ENCODE peak calls at places on chromosome 13, in seven cellular contexts. O is fibroblast of lung, W is neural progenitor cell, Y is psoas muscle, L is left ventricle myocardium inferior, M is BJ, V is thoracic aorta. N is an unnamed sample.

GRCh38 chr13:47005761-47006414 is 109.0 kb upstream of the HTR2A start:
- DNase-seq in O (peak; percentile 18), W (no peak), Y (no peak), L (no peak), M (no peak), V (no peak), N (no peak)

GRCh38 chr13:97999653-98000052 is 46.2 kb downstream of the IPO5 start:
- DNase-seq in O (no peak), W (no peak), Y (no peak), L (no peak), M (no peak), V (no peak), N (no peak)

GRCh38 chr13:106433066-106433465 is 102.4 kb downstream of the EFNB2 start:
- DNase-seq in O (no peak), W (no peak), Y (no peak), L (no peak), M (no peak), V (no peak), N (no peak)

GRCh38 chr13:67140006-67140405 is 90.1 kb downstream of the PCDH9 start:
- DNase-seq in O (no peak), W (no peak), Y (no peak), L (no peak), M (no peak), V (no peak), N (no peak)

GRCh38 chr13:40801255-40802217 is 12.1 kb downstream of the SLC25A15 start:
- DNase-seq in O (no peak), W (no peak), Y (no peak), L (no peak), M (no peak), V (no peak), N (no peak)

GRCh38 chr13:80235559-80236296 is 105.2 kb downstream of the SPRY2 start:
- DNase-seq in O (peak; percentile 65), W (no peak), Y (no peak), L (no peak), M (no peak), V (no peak), N (peak; percentile 63)

GRCh38 chr13:93328943-93329342 is 102.3 kb downstream of the GPC6 start:
- DNase-seq in O (no peak), W (no peak), Y (no peak), L (no peak), M (no peak), V (no peak), N (peak; percentile 41)

GRCh38 chr13:30615851-30616311 is 1.8 kb upstream of the USPL1 start:
- DNase-seq in O (peak; percentile 40), W (no peak), Y (no peak), L (no peak), M (no peak), V (no peak), N (peak; percentile 66)

GRCh38 chr13:93473441-93474270 is 247.0 kb downstream of the GPC6 start:
- DNase-seq in O (peak; percentile 32), W (no peak), Y (no peak), L (no peak), M (no peak), V (no peak), N (peak; percentile 43)

GRCh38 chr13:112113355-112113754 is 46.4 kb downstream of the SOX1 start:
- DNase-seq in O (no peak), W (no peak), Y (no peak), L (no peak), M (no peak), V (no peak), N (no peak)

GRCh38 chr13:40800559-40800958 is 11.1 kb downstream of the SLC25A15 start:
- DNase-seq in O (no peak), W (no peak), Y (no peak), L (no peak), M (no peak), V (no peak), N (no peak)

GRCh38 chr13:31011193-31011860 is 78.9 kb downstream of the TEX26 start:
- DNase-seq in O (no peak), W (peak; percentile 59), Y (no peak), L (no peak), M (no peak), V (no peak), N (no peak)

GRCh38 chr13:33636955-33637670 is 180.8 kb upstream of the RFC3 start:
- DNase-seq in O (peak; percentile 14), W (no peak), Y (no peak), L (no peak), M (no peak), V (no peak), N (no peak)

GRCh38 chr13:27583645-27584044 is 36.7 kb downstream of the LNX2 start:
- DNase-seq in O (peak; percentile 39), W (no peak), Y (no peak), L (no peak), M (no peak), V (no peak), N (peak; percentile 70)

GRCh38 chr13:30796833-30797601 is 61.7 kb downstream of the ALOX5AP start:
- DNase-seq in O (peak; percentile 81), W (no peak), Y (no peak), L (no peak), M (no peak), V (no peak), N (peak; percentile 67)

GRCh38 chr13:71879129-71879535 is 12.1 kb upstream of the DACH1 start:
- DNase-seq in O (peak; percentile 32), W (peak; percentile 71), Y (no peak), L (no peak), M (no peak), V (no peak), N (peak; percentile 66)
- TF ChIP-seq CTCF in O (peak; percentile 72), W (peak; percentile 73), Y (peak; percentile 41), L (peak; percentile 70), M (peak; percentile 45), V (no peak), N (peak; percentile 74)

DNA sequence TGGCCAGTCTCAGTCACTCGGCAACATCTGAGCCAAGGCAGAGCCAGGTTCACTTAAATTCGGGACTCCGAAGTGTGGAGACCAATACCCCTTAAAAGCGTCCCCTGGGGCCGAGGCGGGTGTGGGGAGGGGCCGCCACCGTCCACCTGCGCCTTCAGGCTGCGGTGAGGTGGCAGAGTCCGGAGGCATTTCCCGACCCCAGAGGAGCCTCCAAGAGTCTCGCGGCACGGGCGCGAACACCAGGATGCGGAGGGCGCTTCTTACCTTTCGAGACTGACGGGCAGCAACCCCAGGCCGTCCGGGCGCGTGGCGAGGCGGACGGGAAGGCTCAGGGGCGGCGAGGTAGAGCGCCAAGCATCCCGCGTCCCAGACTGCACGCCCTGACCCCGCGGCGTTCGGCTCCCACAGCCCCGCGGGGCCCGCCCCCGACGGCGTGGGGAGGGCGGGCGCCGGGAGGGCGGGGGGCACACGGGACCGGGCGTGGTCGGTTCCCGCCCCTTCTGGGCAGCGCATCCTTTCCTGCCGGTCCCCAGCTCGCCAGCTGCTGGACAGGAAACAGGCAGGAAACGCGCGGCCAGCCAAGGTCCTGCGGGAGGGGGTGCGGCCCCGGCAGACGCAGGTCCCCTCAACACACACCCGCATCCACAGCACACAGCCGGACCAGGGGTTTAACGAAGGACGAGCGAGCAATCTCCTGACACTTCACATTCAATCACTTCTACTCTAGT is at the start of gene THSD1:
- DNase-seq in O (peak; percentile 62), W (peak; percentile 62), Y (peak; percentile 89), L (peak; percentile 84), M (no peak), V (no peak), N (peak; percentile 22)
- H3K4me3 ChIP-seq in O (peak within 1 kb of the TSS; percentile 80), W (peak within 1 kb of the TSS; percentile 54), Y (peak within 1 kb of the TSS; percentile 68), L (peak within 1 kb of the TSS; percentile 72), M (peak within 1 kb of the TSS; percentile 78), V (peak within 1 kb of the TSS; percentile 76), N (peak within 1 kb of the TSS; percentile 60)

GRCh38 chr13:29319451-29319850 is 276.0 kb downstream of the SLC7A1 start:
- DNase-seq in O (no peak), W (peak; percentile 86), Y (no peak), L (no peak), M (no peak), V (no peak), N (no peak)
- TF ChIP-seq CTCF in O (no peak), W (peak; percentile 65), Y (no peak), L (no peak), M (no peak), V (no peak), N (no peak)

GRCh38 chr13:20294497-20294896 is 62.4 kb upstream of the GJB6 start:
- DNase-seq in O (no peak), W (peak; percentile 33), Y (no peak), L (no peak), M (no peak), V (no peak), N (no peak)
- H3K4me3 ChIP-seq in O (no peak overlapping the region), W (no peak overlapping the region), Y (no peak overlapping the region), L (no peak overlapping the region), M (no peak overlapping the region), V (no peak overlapping the region), N (no peak overlapping the region)

DNA sequence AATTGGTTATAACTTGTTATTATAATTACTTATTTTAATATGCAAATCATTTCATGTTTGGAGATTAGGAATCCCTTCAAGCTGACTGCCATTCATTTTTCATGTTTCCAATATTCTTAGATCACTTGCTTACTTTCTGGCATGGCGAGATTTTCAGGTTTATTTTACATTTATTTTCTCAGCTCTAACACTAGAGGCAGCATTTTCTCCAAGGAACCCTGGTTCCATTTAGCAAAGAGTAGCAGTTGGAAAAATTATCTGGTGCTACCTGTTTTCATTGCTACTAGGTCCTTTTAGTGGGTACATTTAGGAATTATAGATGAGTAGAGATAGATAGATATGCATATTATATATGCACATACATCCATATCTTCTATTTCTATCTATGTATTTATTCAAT is 90.9 kb upstream of the TRPC4 start:
- DNase-seq in O (no peak), W (no peak), Y (no peak), L (no peak), M (no peak), V (no peak), N (peak; percentile 35)
- TF ChIP-seq CTCF in O (peak; percentile 40), W (peak; percentile 42), Y (no peak), L (no peak), M (peak; percentile 29), V (no peak), N (peak; percentile 50)

DNA sequence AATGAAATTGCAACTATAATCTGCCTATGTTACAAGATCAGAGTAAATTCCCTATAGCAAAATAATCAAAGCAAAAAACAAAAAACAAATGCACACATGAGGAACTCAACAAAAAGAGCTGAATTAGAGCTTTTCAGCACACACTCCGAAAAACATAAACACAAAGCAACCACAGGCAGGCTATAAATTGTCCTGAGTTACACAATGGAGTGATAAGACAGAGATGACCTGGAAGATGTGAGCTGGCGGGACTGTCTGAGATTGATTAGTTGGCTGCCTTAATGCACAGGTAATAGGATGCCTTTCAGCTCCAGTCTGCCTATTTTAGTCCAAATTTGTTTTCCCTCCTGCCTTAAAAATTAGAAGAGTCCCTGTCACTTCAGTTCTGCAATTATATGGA is 159.0 kb upstream of the FNDC3A start:
- DNase-seq in O (no peak), W (no peak), Y (no peak), L (no peak), M (no peak), V (no peak), N (no peak)
- H3K4me3 ChIP-seq in O (no peak overlapping the region), W (no peak overlapping the region), Y (no peak overlapping the region), L (no peak overlapping the region), M (no peak overlapping the region), V (no peak overlapping the region), N (no peak overlapping the region)

GRCh38 chr13:35210234-35210633 is 266.3 kb downstream of the MAB21L1 start:
- DNase-seq in O (no peak), W (no peak), Y (no peak), L (no peak), M (no peak), V (no peak), N (peak; percentile 33)
- TF ChIP-seq CTCF in O (no peak), W (no peak), Y (no peak), L (peak; percentile 16), M (no peak), V (no peak), N (no peak)